ENCODE peak calls at places on chromosomes 13 and 19, in seven cellular contexts. R is C1 segment of cervical spinal cord, Q is LHCN-M2, U is smooth muscle cell of the brain vasculature, D is fibroblast of pulmonary artery, E is amygdala, W is occipital lobe. O is an unnamed sample.

GRCh38 chr13:110227864-110228643 is 78.9 kb downstream of the COL4A1 start:
- DNase-seq in D (no peak), R (no peak), E (no peak), U (no peak), Q (no peak), W (no peak), O (no peak)

GRCh38 chr19:21586341-21587116 is 81.1 kb downstream of the ZNF429 start:
- DNase-seq in Q (no peak), R (no peak), W (no peak), D (no peak), E (no peak), U (no peak), O (peak; percentile 73)

GRCh38 chr19:27729332-27729731 is 1483.6 kb downstream of the UQCRFS1 start:
- DNase-seq in W (no peak), Q (no peak), E (no peak), R (no peak), U (no peak), D (no peak), O (no peak)

GRCh38 chr19:49556412-49557398 is 23.7 kb downstream of the NOSIP start:
- DNase-seq in W (no peak), U (no peak), D (no peak), R (no peak), E (no peak), Q (no peak), O (peak; percentile 96)

GRCh38 chr19:19191920-19192882 is at the start of the genes BORCS8 and RFXANK:
- DNase-seq in W (peak; percentile 97), R (peak; percentile 88), D (peak; percentile 99), Q (peak; percentile 99), E (peak; percentile 95), U (peak; percentile 98), O (peak; percentile 99)

GRCh38 chr19:53868091-53868891 is 608 bp downstream of the MYADM start:
- DNase-seq in U (no peak), Q (peak; percentile 38), W (no peak), E (no peak), D (peak; percentile 69), R (no peak), O (peak; percentile 85)

GRCh38 chr19:18723871-18724377 is 40.4 kb downstream of the CRTC1 start:
- DNase-seq in Q (no peak), W (no peak), D (no peak), U (no peak), R (no peak), E (no peak), O (peak; percentile 49)

GRCh38 chr13:40798380-40798779 is 9.0 kb downstream of the SLC25A15 start:
- DNase-seq in W (no peak), Q (no peak), R (no peak), U (no peak), D (no peak), E (no peak), O (no peak)

GRCh38 chr13:52862358-52863206 is 14.1 kb upstream of the PCDH8 start:
- DNase-seq in Q (no peak), R (no peak), U (no peak), D (peak; percentile 2), W (no peak), E (no peak), O (peak; percentile 76)

GRCh38 chr13:100833427-100833826 is 158.8 kb upstream of the TMTC4 start:
- DNase-seq in D (no peak), E (no peak), R (no peak), W (no peak), U (no peak), Q (no peak), O (no peak)

GRCh38 chr19:35715981-35716734 is 1.6 kb upstream of the KMT2B start:
- DNase-seq in U (no peak), E (peak; percentile 32), W (peak; percentile 58), Q (no peak), D (peak; percentile 39), R (peak; percentile 66), O (peak; percentile 89)